ENCODE peak calls at places on chromosome 10, in five cellular contexts. N is HepG2, E is K562, M is GM12878, B is H1. O is an unnamed sample.

GRCh38 chr10:118986815-118987790 is 42.4 kb upstream of the NANOS1 start:
- DNase-seq in N (no peak), E (no peak), M (peak; percentile 24), B (no peak), O (no peak)

GRCh38 chr10:74641659-74642058 is 184.7 kb upstream of the KAT6B start:
- DNase-seq in N (no peak), E (peak; percentile 45), M (no peak), B (no peak), O (no peak)

GRCh38 chr10:11403116-11403515 is 208.3 kb downstream of the USP6NL start:
- DNase-seq in N (no peak), E (no peak), M (no peak), B (no peak), O (no peak)

GRCh38 chr10:129934196-129934925 is 29.7 kb downstream of the EBF3 start:
- DNase-seq in N (no peak), E (no peak), M (no peak), B (no peak), O (no peak)

GRCh38 chr10:84298077-84298476 is 30.3 kb upstream of the CCSER2 start:
- DNase-seq in N (no peak), E (no peak), M (no peak), B (no peak), O (no peak)

GRCh38 chr10:59880019-59880717 is 26.2 kb downstream of the CCDC6 start:
- DNase-seq in N (no peak), E (peak; percentile 44), M (no peak), B (no peak), O (no peak)

GRCh38 chr10:18214692-18215563 is 74.7 kb downstream of the CACNB2 start:
- DNase-seq in N (peak; percentile 16), E (peak; percentile 47), M (no peak), B (peak; percentile 59), O (no peak)

GRCh38 chr10:31602541-31603244 is 283.7 kb downstream of the ZEB1 start:
- DNase-seq in N (no peak), E (no peak), M (no peak), B (peak; percentile 74), O (no peak)

GRCh38 chr10:2681911-2682310 is 385.4 kb upstream of the PFKP start:
- DNase-seq in N (no peak), E (no peak), M (no peak), B (no peak), O (no peak)

GRCh38 chr10:132829403-132829802 is 43.5 kb upstream of the NKX6-2 start:
- DNase-seq in N (no peak), E (no peak), M (no peak), B (no peak), O (no peak)

GRCh38 chr10:50316695-50317648 is 65.7 kb upstream of the ASAH2 start:
- DNase-seq in N (no peak), E (peak; percentile 59), M (no peak), B (no peak), O (no peak)

GRCh38 chr10:132933308-132934042 is 8.9 kb downstream of the CFAP46 start:
- DNase-seq in N (no peak), E (no peak), M (no peak), B (no peak), O (no peak)

GRCh38 chr10:53622201-53622600 is 849.6 kb upstream of the MBL2 start:
- DNase-seq in N (no peak), E (no peak), M (no peak), B (no peak), O (no peak)

GRCh38 chr10:53619678-53620077 is 847.1 kb upstream of the MBL2 start:
- DNase-seq in N (peak; percentile 0), E (no peak), M (no peak), B (no peak), O (no peak)

DNA sequence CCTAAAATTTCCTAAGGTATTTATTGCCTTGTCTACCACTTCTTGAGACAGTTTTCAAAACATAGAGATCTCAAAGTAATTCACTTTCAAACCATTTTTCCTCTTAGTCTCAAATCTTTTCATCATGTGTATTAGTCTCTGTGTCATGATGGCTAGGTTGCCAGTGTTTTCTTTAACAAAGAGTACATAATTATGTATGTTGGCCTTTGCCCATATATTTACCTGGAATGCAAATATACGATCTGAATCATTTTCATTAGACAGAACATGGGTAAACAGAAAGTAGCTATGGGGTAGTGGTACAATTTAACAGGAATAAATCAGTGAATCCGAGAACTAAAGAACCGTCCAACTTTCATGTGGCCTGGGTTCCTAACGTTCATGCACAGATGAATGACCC is 852.1 kb upstream of the MBL2 start:
- DNase-seq in N (no peak), E (no peak), M (no peak), B (no peak), O (no peak)
- TF ChIP-seq JUND in N (no peak), E (no peak), M (no peak), B (no peak), O (no peak)

DNA sequence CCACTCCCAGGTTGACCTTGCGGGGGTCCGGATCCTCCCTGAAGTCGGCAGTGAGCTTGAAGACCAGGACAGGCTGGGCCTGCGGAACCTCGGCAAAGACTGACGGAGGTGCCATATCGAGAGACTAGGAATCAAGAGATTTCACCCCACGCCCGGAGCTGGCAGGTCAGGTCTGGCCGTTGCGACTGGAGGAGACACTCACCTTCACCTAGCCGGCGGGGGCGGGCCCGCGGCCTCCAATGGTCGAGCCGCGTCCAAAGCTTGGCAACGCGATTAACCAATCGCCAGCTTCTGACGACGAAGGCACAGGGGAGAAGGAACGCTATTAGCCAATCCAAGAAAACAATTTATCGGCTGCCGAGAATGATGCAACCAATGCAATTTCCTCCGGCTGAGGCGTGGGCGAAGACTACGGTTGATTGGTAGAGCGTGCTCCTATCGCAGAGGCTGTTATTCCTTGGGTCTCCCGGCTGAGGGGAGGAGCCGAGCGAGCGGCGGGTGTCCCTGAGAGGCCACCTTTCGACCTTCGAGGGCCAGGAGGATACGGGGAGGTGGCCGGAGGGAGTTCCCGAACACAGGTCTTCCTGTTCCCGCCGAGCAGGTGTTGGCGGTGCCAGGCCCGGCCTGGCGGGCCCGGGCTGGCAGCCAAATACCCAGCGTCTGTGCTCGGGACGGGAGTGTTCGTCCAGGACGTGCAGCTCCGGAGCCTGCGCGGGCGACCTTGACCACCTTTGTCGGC is at the start of gene GOT1:
- DNase-seq in N (peak; percentile 99), E (peak; percentile 96), M (peak; percentile 99), B (peak; percentile 91), O (peak; percentile 100)
- TF ChIP-seq POLR2A in N (peak; percentile 92), E (peak; percentile 91), M (peak; percentile 94), B (peak; percentile 94), O (peak; percentile 80)

DNA sequence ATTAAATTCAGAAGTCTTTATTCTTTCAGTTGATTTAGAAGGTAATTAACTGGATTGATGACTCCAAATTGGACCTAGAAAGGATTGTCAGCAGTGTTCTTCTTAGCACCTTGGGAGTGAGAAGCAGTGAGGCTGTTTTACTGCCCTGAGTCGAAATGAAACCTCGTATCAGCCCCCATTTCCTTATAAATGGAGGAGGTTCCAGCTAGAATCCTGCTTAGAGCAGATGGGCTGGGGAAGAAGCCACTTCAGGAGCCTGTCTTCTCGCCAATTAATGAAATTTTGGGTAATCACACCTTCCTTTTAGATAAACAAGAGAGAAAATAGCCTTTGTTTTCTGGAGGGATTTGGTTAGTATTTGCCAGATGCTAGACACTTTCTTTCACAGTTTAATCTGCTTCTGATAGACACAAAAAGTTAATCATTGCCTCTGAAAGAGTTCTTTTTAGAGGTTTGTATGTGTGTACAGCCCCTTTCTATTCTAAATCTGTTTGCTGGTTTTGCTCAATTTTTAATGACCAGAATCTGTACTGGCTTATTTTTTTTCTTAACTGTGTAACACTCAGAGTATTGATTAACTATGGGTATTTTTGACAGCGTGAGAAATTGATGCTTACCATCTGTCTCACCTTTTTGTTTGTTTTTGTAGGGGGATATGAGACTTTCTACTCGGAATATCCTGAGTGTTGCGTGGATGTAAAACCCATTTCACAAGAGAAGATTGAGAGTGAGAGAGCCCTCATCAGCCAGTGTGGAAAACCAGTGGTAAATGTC is 4.6 kb downstream of the DUSP5 start:
- DNase-seq in N (no peak), E (no peak), M (no peak), B (no peak), O (no peak)
- TF ChIP-seq JUND in N (no peak), E (no peak), M (no peak), B (no peak), O (no peak)

GRCh38 chr10:102121739-102122372 is 1.7 kb upstream of the LDB1 start:
- DNase-seq in N (no peak), E (peak; percentile 28), M (no peak), B (peak; percentile 57), O (no peak)

GRCh38 chr10:102120142-102120986 is at the start of gene LDB1:
- DNase-seq in N (peak; percentile 62), E (peak; percentile 87), M (no peak), B (peak; percentile 85), O (peak; percentile 65)

GRCh38 chr10:102119417-102120141 is 589 bp downstream of the LDB1 start:
- DNase-seq in N (no peak), E (peak; percentile 82), M (no peak), B (peak; percentile 73), O (peak; percentile 59)

GRCh38 chr10:102122450-102122849 is 2.3 kb upstream of the LDB1 start:
- DNase-seq in N (no peak), E (no peak), M (no peak), B (no peak), O (no peak)

GRCh38 chr10:102120987-102121738 is 995 bp upstream of the LDB1 start:
- DNase-seq in N (no peak), E (peak; percentile 74), M (no peak), B (peak; percentile 89), O (no peak)
- TF ChIP-seq POLR2A in N (no peak), E (no peak), M (no peak), B (peak; percentile 8), O (no peak)

GRCh38 chr10:131726967-131727366 is 173.8 kb upstream of the PPP2R2D start:
- DNase-seq in N (no peak), E (no peak), M (no peak), B (no peak), O (no peak)

GRCh38 chr10:131727612-131728011 is 173.2 kb upstream of the PPP2R2D start:
- DNase-seq in N (no peak), E (no peak), M (no peak), B (no peak), O (no peak)

GRCh38 chr10:131724891-131725735 is 175.7 kb upstream of the PPP2R2D start:
- DNase-seq in N (no peak), E (no peak), M (no peak), B (no peak), O (no peak)

GRCh38 chr10:131726460-131726861 is 174.3 kb upstream of the PPP2R2D start:
- DNase-seq in N (peak; percentile 24), E (no peak), M (no peak), B (no peak), O (no peak)

GRCh38 chr10:131725736-131726459 is 174.9 kb upstream of the PPP2R2D start:
- DNase-seq in N (no peak), E (no peak), M (no peak), B (no peak), O (no peak)
- TF ChIP-seq JUND in N (no peak), E (no peak), M (no peak), B (no peak), O (no peak)